ENCODE peak calls at places on chromosomes 4 and X, in five cellular contexts. B is iPS-NIHi11; N is dorsolateral prefrontal cortex; S is CD4-positive, alpha-beta memory T cell; Z is stimulated activated CD4-positive, alpha-beta T cell treated with anti-CD3 and anti-CD28 coated beads, Interleukin-4, amount 100 ng/mL, for 1 hour. C is an unnamed sample.

GRCh38 chr4:186918466-186918865 is 194.8 kb upstream of the FAT1 start:
- DNase-seq in B (no peak), N (no peak), S (no peak), Z (no peak), C (no peak)

GRCh38 chr4:165666836-165667235 is 206.2 kb upstream of the TLL1 start:
- DNase-seq in B (no peak), N (no peak), S (no peak), Z (no peak), C (no peak)

GRCh38 chr4:121656269-121656641 is 40.5 kb downstream of the ANXA5 start:
- DNase-seq in B (peak), N (no peak), S (peak), Z (peak), C (peak)

GRCh38 chrX:149531599-149531998 is 9.2 kb upstream of the EOLA1 start:
- DNase-seq in B (no peak), N (no peak), S (no peak), Z (no peak), C (no peak)

GRCh38 chr4:7506119-7506518 is 71.4 kb upstream of the PSAPL1 start:
- DNase-seq in B (no peak), N (no peak), S (no peak), Z (no peak), C (no peak)

GRCh38 chr4:7061815-7062214 is 6.0 kb downstream of the GRPEL1 start:
- DNase-seq in B (no peak), N (no peak), S (no peak), Z (no peak), C (no peak)

GRCh38 chr4:94665500-94666398 is 92.0 kb upstream of the BMPR1B start:
- DNase-seq in B (no peak), N (no peak), S (no peak), Z (no peak), C (no peak)

GRCh38 chr4:122827258-122827887 is 742 bp downstream of the FGF2 start:
- DNase-seq in B (peak), N (peak), S (peak), Z (peak), C (no peak)

GRCh38 chrX:37955273-37955672 is 51.1 kb upstream of the SYTL5 start:
- DNase-seq in B (no peak), N (no peak), S (no peak), Z (no peak), C (no peak)

GRCh38 chrX:71052721-71053120 is 15.4 kb downstream of the SNX12 start:
- DNase-seq in B (no peak), N (no peak), S (no peak), Z (no peak), C (no peak)

GRCh38 chrX:14927391-14927790 is 54.2 kb downstream of the MOSPD2 start:
- DNase-seq in B (no peak), N (no peak), S (no peak), Z (no peak), C (no peak)

GRCh38 chrX:45196701-45197100 is 4.0 kb downstream of the DIPK2B start:
- DNase-seq in B (no peak), N (no peak), S (no peak), Z (no peak), C (no peak)

GRCh38 chr4:52402582-52402981 is 256.5 kb downstream of the USP46 start:
- DNase-seq in B (no peak), N (no peak), S (no peak), Z (no peak), C (no peak)

GRCh38 chrX:64204252-64204651 is 1.3 kb downstream of the AMER1 start:
- DNase-seq in B (peak), N (peak), S (no peak), Z (no peak), C (no peak)

GRCh38 chr4:6454112-6454910 is 18.1 kb downstream of the PPP2R2C start:
- DNase-seq in B (no peak), N (no peak), S (no peak), Z (no peak), C (no peak)

GRCh38 chr4:35559559-35560365 is 684.6 kb downstream of the ARAP2 start:
- DNase-seq in B (no peak), N (no peak), S (no peak), Z (no peak), C (peak)

C was measured in epithelial cell of esophagus.